ENCODE peak calls at places on chromosomes 2 and 18, in six cellular contexts. One of them, this sample, is unnamed.

GRCh38 chr18:73201940-73202339 is 334.2 kb upstream of the NETO1 start:
- DNase-seq in H9: no peak
- DNase-seq in neuronal stem cell: no peak
- DNase-seq in mesenchymal stem cell: no peak
- DNase-seq in H1: no peak
- DNase-seq in trophoblast cell: no peak
- DNase-seq in this sample: peak

GRCh38 chr2:56713161-56713676 is 529.4 kb downstream of the CCDC85A start:
- DNase-seq in H9: no peak
- DNase-seq in neuronal stem cell: no peak
- DNase-seq in mesenchymal stem cell: peak
- DNase-seq in H1: no peak
- DNase-seq in trophoblast cell: no peak
- DNase-seq in this sample: peak

GRCh38 chr18:40555914-40556313 is 1399.1 kb upstream of the PIK3C3 start:
- DNase-seq in H9: no peak
- DNase-seq in neuronal stem cell: no peak
- DNase-seq in mesenchymal stem cell: peak
- DNase-seq in H1: no peak
- DNase-seq in trophoblast cell: no peak
- DNase-seq in this sample: peak

GRCh38 chr2:195477996-195478382 is 179.0 kb upstream of the SLC39A10 start:
- DNase-seq in H9: no peak
- DNase-seq in neuronal stem cell: no peak
- DNase-seq in mesenchymal stem cell: no peak
- DNase-seq in H1: no peak
- DNase-seq in trophoblast cell: no peak
- DNase-seq in this sample: peak

GRCh38 chr2:233142355-233142897 is 82.3 kb downstream of the INPP5D start:
- DNase-seq in H9: no peak
- DNase-seq in neuronal stem cell: no peak
- DNase-seq in mesenchymal stem cell: no peak
- DNase-seq in H1: no peak
- DNase-seq in trophoblast cell: no peak
- DNase-seq in this sample: no peak

GRCh38 chr2:224042191-224042696 is 3.2 kb upstream of the SERPINE2 start:
- DNase-seq in H9: no peak
- DNase-seq in neuronal stem cell: no peak
- DNase-seq in mesenchymal stem cell: peak
- DNase-seq in H1: no peak
- DNase-seq in trophoblast cell: no peak
- DNase-seq in this sample: peak

GRCh38 chr2:219279151-219279915 is at the start of gene DNAJB2:
- DNase-seq in H9: peak
- DNase-seq in neuronal stem cell: peak
- DNase-seq in mesenchymal stem cell: peak
- DNase-seq in H1: peak
- DNase-seq in trophoblast cell: peak
- DNase-seq in this sample: peak

GRCh38 chr2:63698825-63699548 is 110.2 kb downstream of the MDH1 start:
- DNase-seq in H9: peak
- DNase-seq in neuronal stem cell: peak
- DNase-seq in mesenchymal stem cell: peak
- DNase-seq in H1: peak
- DNase-seq in trophoblast cell: peak
- DNase-seq in this sample: peak

GRCh38 chr18:13800505-13801259 is 23.3 kb upstream of the MC5R start:
- DNase-seq in H9: peak
- DNase-seq in neuronal stem cell: peak
- DNase-seq in mesenchymal stem cell: no peak
- DNase-seq in H1: peak
- DNase-seq in trophoblast cell: peak
- DNase-seq in this sample: peak

GRCh38 chr2:45578056-45578843 is 32.8 kb downstream of the SRBD1 start:
- DNase-seq in H9: peak
- DNase-seq in neuronal stem cell: no peak
- DNase-seq in mesenchymal stem cell: peak
- DNase-seq in H1: no peak
- DNase-seq in trophoblast cell: peak
- DNase-seq in this sample: peak

GRCh38 chr2:224086226-224086911 is 47.3 kb upstream of the SERPINE2 start:
- DNase-seq in H9: no peak
- DNase-seq in neuronal stem cell: no peak
- DNase-seq in mesenchymal stem cell: peak
- DNase-seq in H1: no peak
- DNase-seq in trophoblast cell: peak
- DNase-seq in this sample: peak

GRCh38 chr18:71799016-71799673 is 745.0 kb downstream of the CBLN2 start:
- DNase-seq in H9: no peak
- DNase-seq in neuronal stem cell: no peak
- DNase-seq in mesenchymal stem cell: no peak
- DNase-seq in H1: no peak
- DNase-seq in trophoblast cell: no peak
- DNase-seq in this sample: peak

GRCh38 chr18:24659837-24660720 is 199.6 kb downstream of the HRH4 start:
- DNase-seq in H9: no peak
- DNase-seq in neuronal stem cell: no peak
- DNase-seq in mesenchymal stem cell: no peak
- DNase-seq in H1: no peak
- DNase-seq in trophoblast cell: no peak
- DNase-seq in this sample: peak

GRCh38 chr2:209305026-209305425 is 118.8 kb upstream of the MAP2 start:
- DNase-seq in H9: no peak
- DNase-seq in neuronal stem cell: no peak
- DNase-seq in mesenchymal stem cell: no peak
- DNase-seq in H1: no peak
- DNase-seq in trophoblast cell: no peak
- DNase-seq in this sample: no peak
- H3K14ac ChIP-seq in H9: no peak
- H3K14ac ChIP-seq in neuronal stem cell: no peak
- H3K14ac ChIP-seq in mesenchymal stem cell: no peak
- H3K14ac ChIP-seq in H1: no peak
- H3K14ac ChIP-seq in trophoblast cell: no peak
- H3K14ac ChIP-seq in this sample: no peak

DNA sequence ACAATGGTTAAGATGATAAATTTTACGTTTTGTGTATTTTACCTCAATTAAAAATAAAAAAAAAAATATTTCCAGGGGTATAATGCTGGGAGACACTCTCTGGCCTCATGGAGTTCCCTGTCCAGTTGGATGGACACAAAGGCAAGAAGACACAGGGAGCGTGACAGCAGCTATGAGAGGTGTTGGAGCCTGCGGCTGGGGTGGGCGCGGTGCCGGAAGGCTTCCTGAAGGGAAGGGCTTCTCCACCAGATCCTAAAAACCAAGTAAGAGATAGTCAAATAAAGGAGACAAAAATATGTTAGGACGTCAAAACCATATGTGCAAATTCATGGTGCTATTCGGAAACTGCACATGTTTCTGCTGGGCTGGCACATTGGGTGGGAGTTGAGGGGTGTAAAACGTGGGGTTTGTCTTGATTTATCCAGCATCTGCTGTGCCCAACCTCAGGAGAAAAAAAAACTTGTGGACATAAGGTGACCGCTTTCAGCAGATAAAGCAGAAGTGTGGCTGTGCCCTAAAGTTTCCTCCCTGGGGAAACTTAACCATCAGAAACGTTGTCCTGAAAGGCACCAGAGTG is 467.6 kb downstream of the RNF144A start:
- DNase-seq in H9: no peak
- DNase-seq in neuronal stem cell: no peak
- DNase-seq in mesenchymal stem cell: no peak
- DNase-seq in H1: no peak
- DNase-seq in trophoblast cell: no peak
- DNase-seq in this sample: no peak
- H3K14ac ChIP-seq in H9: no peak
- H3K14ac ChIP-seq in neuronal stem cell: no peak
- H3K14ac ChIP-seq in mesenchymal stem cell: no peak
- H3K14ac ChIP-seq in H1: no peak
- H3K14ac ChIP-seq in trophoblast cell: no peak
- H3K14ac ChIP-seq in this sample: no peak

GRCh38 chr2:70834106-70834505 is 1.5 kb downstream of the CD207 start:
- DNase-seq in H9: no peak
- DNase-seq in neuronal stem cell: no peak
- DNase-seq in mesenchymal stem cell: no peak
- DNase-seq in H1: no peak
- DNase-seq in trophoblast cell: no peak
- DNase-seq in this sample: no peak

GRCh38 chr2:70834881-70835280 is 735 bp downstream of the CD207 start:
- DNase-seq in H9: no peak
- DNase-seq in neuronal stem cell: no peak
- DNase-seq in mesenchymal stem cell: no peak
- DNase-seq in H1: no peak
- DNase-seq in trophoblast cell: no peak
- DNase-seq in this sample: no peak

GRCh38 chr2:70835643-70836042 is at the start of gene CD207:
- DNase-seq in H9: no peak
- DNase-seq in neuronal stem cell: no peak
- DNase-seq in mesenchymal stem cell: no peak
- DNase-seq in H1: no peak
- DNase-seq in trophoblast cell: no peak
- DNase-seq in this sample: no peak

GRCh38 chr2:70842401-70842800 is 6.8 kb upstream of the CD207 start:
- DNase-seq in H9: peak
- DNase-seq in neuronal stem cell: no peak
- DNase-seq in mesenchymal stem cell: no peak
- DNase-seq in H1: no peak
- DNase-seq in trophoblast cell: no peak
- DNase-seq in this sample: no peak

DNA sequence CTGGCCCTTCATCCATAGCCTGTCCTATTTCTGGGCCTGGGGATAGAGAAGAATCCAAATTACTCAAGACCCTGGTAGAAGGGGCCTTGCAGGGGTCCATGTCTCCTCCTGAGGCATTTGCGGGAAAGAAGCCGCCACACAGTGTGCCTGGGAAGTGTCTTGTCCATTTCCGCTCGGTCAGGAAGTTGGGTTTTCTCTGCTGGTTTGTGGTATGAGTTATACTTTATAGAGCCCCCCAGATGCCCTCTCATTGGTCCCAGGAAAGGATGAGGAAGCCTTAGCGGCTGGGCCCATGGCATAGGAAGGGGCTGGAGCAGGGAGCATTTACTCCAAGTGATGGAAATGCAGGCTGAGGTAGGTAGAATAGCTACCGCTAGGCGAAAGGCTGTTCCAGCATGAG is 2.4 kb upstream of the CD207 start:
- DNase-seq in H9: no peak
- DNase-seq in neuronal stem cell: no peak
- DNase-seq in mesenchymal stem cell: no peak
- DNase-seq in H1: no peak
- DNase-seq in trophoblast cell: no peak
- DNase-seq in this sample: no peak
- H3K14ac ChIP-seq in H9: no peak
- H3K14ac ChIP-seq in neuronal stem cell: no peak
- H3K14ac ChIP-seq in mesenchymal stem cell: no peak
- H3K14ac ChIP-seq in H1: no peak
- H3K14ac ChIP-seq in trophoblast cell: no peak
- H3K14ac ChIP-seq in this sample: no peak

GRCh38 chr2:200050921-200051620 is 95.7 kb downstream of the MAIP1 start:
- DNase-seq in H9: no peak
- DNase-seq in neuronal stem cell: no peak
- DNase-seq in mesenchymal stem cell: no peak
- DNase-seq in H1: no peak
- DNase-seq in trophoblast cell: no peak
- DNase-seq in this sample: no peak

GRCh38 chr2:200044453-200044852 is 89.1 kb downstream of the MAIP1 start:
- DNase-seq in H9: no peak
- DNase-seq in neuronal stem cell: no peak
- DNase-seq in mesenchymal stem cell: no peak
- DNase-seq in H1: no peak
- DNase-seq in trophoblast cell: no peak
- DNase-seq in this sample: no peak

GRCh38 chr2:200049086-200049485 is 93.7 kb downstream of the MAIP1 start:
- DNase-seq in H9: no peak
- DNase-seq in neuronal stem cell: no peak
- DNase-seq in mesenchymal stem cell: no peak
- DNase-seq in H1: no peak
- DNase-seq in trophoblast cell: peak
- DNase-seq in this sample: no peak

GRCh38 chr2:200051621-200051945 is 96.2 kb downstream of the MAIP1 start:
- DNase-seq in H9: no peak
- DNase-seq in neuronal stem cell: no peak
- DNase-seq in mesenchymal stem cell: no peak
- DNase-seq in H1: no peak
- DNase-seq in trophoblast cell: peak
- DNase-seq in this sample: no peak

GRCh38 chr2:200048421-200048820 is 93.0 kb downstream of the MAIP1 start:
- DNase-seq in H9: no peak
- DNase-seq in neuronal stem cell: no peak
- DNase-seq in mesenchymal stem cell: no peak
- DNase-seq in H1: no peak
- DNase-seq in trophoblast cell: peak
- DNase-seq in this sample: no peak
- H3K14ac ChIP-seq in H9: no peak
- H3K14ac ChIP-seq in neuronal stem cell: no peak
- H3K14ac ChIP-seq in mesenchymal stem cell: no peak
- H3K14ac ChIP-seq in H1: no peak
- H3K14ac ChIP-seq in trophoblast cell: no peak
- H3K14ac ChIP-seq in this sample: no peak

GRCh38 chr2:8729939-8730338 is 48.1 kb downstream of the ID2 start:
- DNase-seq in H9: no peak
- DNase-seq in neuronal stem cell: no peak
- DNase-seq in mesenchymal stem cell: no peak
- DNase-seq in H1: no peak
- DNase-seq in trophoblast cell: no peak
- DNase-seq in this sample: no peak

GRCh38 chr2:8728305-8729015 is 46.6 kb downstream of the ID2 start:
- DNase-seq in H9: no peak
- DNase-seq in neuronal stem cell: no peak
- DNase-seq in mesenchymal stem cell: no peak
- DNase-seq in H1: no peak
- DNase-seq in trophoblast cell: no peak
- DNase-seq in this sample: no peak

GRCh38 chr2:8737571-8738175 is 55.8 kb downstream of the ID2 start:
- DNase-seq in H9: no peak
- DNase-seq in neuronal stem cell: no peak
- DNase-seq in mesenchymal stem cell: peak
- DNase-seq in H1: no peak
- DNase-seq in trophoblast cell: no peak
- DNase-seq in this sample: peak

DNA sequence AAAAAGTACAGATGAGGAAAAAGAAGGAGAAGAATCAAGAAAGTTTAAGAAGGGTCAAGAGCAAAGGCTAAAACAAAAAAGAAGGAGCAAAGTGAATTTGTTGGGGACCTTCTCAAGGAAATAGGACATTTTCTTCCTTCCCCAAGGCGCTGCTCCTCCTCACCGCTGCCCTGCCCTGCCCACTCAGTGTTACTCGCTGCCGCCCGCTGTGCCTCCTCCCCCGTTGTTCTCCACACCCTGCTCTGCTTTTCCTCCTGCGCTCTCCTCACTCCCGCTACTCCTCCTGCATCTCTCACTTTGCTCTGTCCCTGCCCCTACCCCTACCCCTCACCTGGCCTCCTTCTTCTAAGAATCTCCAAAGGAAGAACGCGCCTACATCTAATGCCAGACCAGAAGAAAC is 50.7 kb downstream of the ID2 start:
- DNase-seq in H9: no peak
- DNase-seq in neuronal stem cell: no peak
- DNase-seq in mesenchymal stem cell: no peak
- DNase-seq in H1: no peak
- DNase-seq in trophoblast cell: no peak
- DNase-seq in this sample: no peak
- H3K14ac ChIP-seq in H9: no peak
- H3K14ac ChIP-seq in neuronal stem cell: no peak
- H3K14ac ChIP-seq in mesenchymal stem cell: no peak
- H3K14ac ChIP-seq in H1: no peak
- H3K14ac ChIP-seq in trophoblast cell: no peak
- H3K14ac ChIP-seq in this sample: no peak